ENCODE peak calls at places on chromosome 5, in four cellular contexts. M is PC-9, W is upper lobe of left lung, Z is GM12878. R is an unnamed sample.

GRCh38 chr5:134175874-134176522 is 752 bp downstream of the SKP1 start:
- DNase-seq in M (no peak), W (no peak), Z (no peak), R (no peak)

GRCh38 chr5:509632-510185 is 14.5 kb downstream of the SLC9A3 start:
- DNase-seq in M (no peak), Z (no peak), W (no peak), R (no peak)

GRCh38 chr5:84113246-84114118 is 271.2 kb downstream of the EDIL3 start:
- DNase-seq in W (no peak), Z (no peak), M (no peak), R (no peak)

GRCh38 chr5:120803282-120803681 is 339.2 kb downstream of the PRR16 start:
- DNase-seq in M (no peak), Z (no peak), W (no peak), R (no peak)

GRCh38 chr5:17401509-17402290 is 96.3 kb upstream of the TAF11L2 start:
- DNase-seq in W (no peak), Z (no peak), M (no peak), R (no peak)

GRCh38 chr5:32790411-32790951 is 79.4 kb downstream of the NPR3 start:
- DNase-seq in Z (no peak), M (no peak), W (no peak), R (no peak)

GRCh38 chr5:170509323-170509660 is 5.5 kb downstream of the KCNIP1 start:
- DNase-seq in W (no peak), Z (no peak), M (no peak), R (no peak)

GRCh38 chr5:84859056-84859455 is 474.4 kb upstream of the EDIL3 start:
- DNase-seq in M (no peak), Z (no peak), W (no peak), R (no peak)